ENCODE peak calls at places on chromosomes 2 and 18, in four cellular contexts. H is endodermal cell, V is DMS79, T is hippocampal formation. S is an unnamed sample.

GRCh38 chr2:233600361-233600760 is 17.1 kb upstream of the UGT1A8 start:
- DNase-seq in H (no peak), V (no peak), T (no peak), S (no peak)

GRCh38 chr2:236671820-236672520 is 102.3 kb downstream of the ACKR3 start:
- DNase-seq in H (peak), V (no peak), T (no peak), S (no peak)

GRCh38 chr18:61980355-61980754 is 87.5 kb upstream of the RNF152 start:
- DNase-seq in H (no peak), V (no peak), T (no peak), S (no peak)

GRCh38 chr2:121949271-121949670 is 193.8 kb downstream of the TSN start:
- DNase-seq in H (no peak), V (no peak), T (no peak), S (no peak)

GRCh38 chr2:120379916-120380893 is 34.3 kb downstream of the INHBB start:
- DNase-seq in H (no peak), V (peak), T (no peak), S (no peak)

GRCh38 chr2:130837811-130838565 is 1.3 kb downstream of the ARHGEF4 start:
- DNase-seq in H (no peak), V (no peak), T (no peak), S (no peak)

GRCh38 chr2:41869542-41870256 is 178.1 kb upstream of the PKDCC start:
- DNase-seq in H (peak), V (no peak), T (peak), S (no peak)

GRCh38 chr18:8654482-8655451 is 45.5 kb downstream of the RAB12 start:
- DNase-seq in H (peak), V (no peak), T (peak), S (no peak)

GRCh38 chr18:54726143-54726542 is 102.1 kb upstream of the RAB27B start:
- DNase-seq in H (no peak), V (no peak), T (no peak), S (no peak)

GRCh38 chr2:195711478-195711877 is 54.5 kb downstream of the SLC39A10 start:
- DNase-seq in H (no peak), V (no peak), T (no peak), S (no peak)

GRCh38 chr2:237627463-237628321 is at the start of gene LRRFIP1:
- DNase-seq in H (peak), V (no peak), T (no peak), S (no peak)

GRCh38 chr2:97728091-97728596 is 14.8 kb downstream of the ZAP70 start:
- DNase-seq in H (no peak), V (no peak), T (peak), S (no peak)

GRCh38 chr2:228067309-228067708 is 114.2 kb downstream of the SPHKAP start:
- DNase-seq in H (no peak), V (no peak), T (no peak), S (no peak)

GRCh38 chr18:21826196-21826595 is 85.6 kb downstream of the MIB1 start:
- DNase-seq in H (no peak), V (no peak), T (no peak), S (no peak)

GRCh38 chr2:86383844-86384243 is 46.4 kb upstream of the REEP1 start:
- DNase-seq in H (no peak), V (no peak), T (no peak), S (peak)

GRCh38 chr2:185145316-185146121 is 547.2 kb downstream of the ZNF804A start:
- DNase-seq in H (no peak), V (no peak), T (no peak), S (no peak)

GRCh38 chr2:43877782-43878464 is 39.2 kb downstream of the ABCG8 start:
- DNase-seq in H (peak), V (peak), T (peak), S (no peak)

GRCh38 chr18:79644006-79644665 is 35.5 kb upstream of the CTDP1 start:
- DNase-seq in H (peak), V (peak), T (peak), S (no peak)

GRCh38 chr2:97741251-97741650 is 27.9 kb downstream of the ZAP70 start:
- DNase-seq in H (no peak), V (no peak), T (no peak), S (no peak)

GRCh38 chr18:79424008-79424565 is 28.4 kb downstream of the NFATC1 start:
- DNase-seq in H (no peak), V (no peak), T (no peak), S (no peak)

GRCh38 chr2:60353863-60354262 is 199.6 kb downstream of the BCL11A start:
- DNase-seq in H (peak), V (no peak), T (no peak), S (no peak)

GRCh38 chr18:22813648-22814328 is 119.3 kb upstream of the RBBP8 start:
- DNase-seq in H (no peak), V (no peak), T (no peak), S (no peak)

GRCh38 chr2:121283670-121284245 is 1.2 kb downstream of the TFCP2L1 start:
- DNase-seq in H (no peak), V (peak), T (no peak), S (no peak)

GRCh38 chr2:218260742-218261423 is at the start of gene GPBAR1:
- DNase-seq in H (peak), V (no peak), T (no peak), S (no peak)

GRCh38 chr2:160652236-160652635 is 158.6 kb upstream of the RBMS1 start:
- DNase-seq in H (no peak), V (no peak), T (no peak), S (no peak)

GRCh38 chr2:27958711-27959378 is 68.3 kb downstream of the BABAM2 start:
- DNase-seq in H (no peak), V (peak), T (no peak), S (no peak)

GRCh38 chr2:30559544-30559943 is 112.5 kb downstream of the LCLAT1 start:
- DNase-seq in H (no peak), V (no peak), T (no peak), S (no peak)

GRCh38 chr2:112487444-112487961 is 5.5 kb downstream of the TTL start:
- DNase-seq in H (no peak), V (no peak), T (no peak), S (no peak)

GRCh38 chr2:156001851-156002250 is 330.7 kb downstream of the NR4A2 start:
- DNase-seq in H (no peak), V (no peak), T (no peak), S (no peak)

GRCh38 chr2:221322741-221323140 is 249.4 kb downstream of the EPHA4 start:
- DNase-seq in H (no peak), V (no peak), T (no peak), S (peak)

GRCh38 chr18:62776066-62776570 is 60.8 kb downstream of the PHLPP1 start:
- DNase-seq in H (no peak), V (no peak), T (no peak), S (no peak)

GRCh38 chr2:44291281-44292248 is 16.3 kb downstream of the SLC3A1 start:
- DNase-seq in H (peak), V (no peak), T (peak), S (peak)

GRCh38 chr2:187266147-187266546 is 181.9 kb downstream of the CALCRL start:
- DNase-seq in H (no peak), V (no peak), T (no peak), S (no peak)